ENCODE peak calls at places on chromosome 18, in six cellular contexts. E is Peyer's patch, T is sigmoid colon, N is neural progenitor cell, V is dorsolateral prefrontal cortex, L is tibial artery. S is an unnamed sample. For H3K27me3, the result is how much of the 10 kb centered on the place peaks cover.

GRCh38 chr18:72058851-72059250 is 485.3 kb downstream of the CBLN2 start:
- DNase-seq in V (no peak), E (no peak), T (no peak), L (no peak), N (no peak), S (no peak)

GRCh38 chr18:55100817-55101457 is 141.7 kb upstream of the CCDC68 start:
- DNase-seq in E (no peak), T (no peak), V (no peak), N (no peak), L (no peak), S (no peak)

GRCh38 chr18:13725566-13726227 is 661 bp downstream of the FAM210A start:
- DNase-seq in V (no peak), T (no peak), N (no peak), L (no peak), E (no peak), S (no peak)

GRCh38 chr18:24656044-24656443 is 195.6 kb downstream of the HRH4 start:
- DNase-seq in T (no peak), V (no peak), N (peak), E (no peak), L (no peak), S (no peak)

GRCh38 chr18:44973282-44973681 is 292.6 kb downstream of the SETBP1 start:
- DNase-seq in V (no peak), N (peak), L (no peak), T (no peak), E (no peak), S (no peak)

GRCh38 chr18:36786686-36787085 is 42.1 kb downstream of the TPGS2 start:
- DNase-seq in N (no peak), E (no peak), V (peak), T (peak), L (peak), S (no peak)

GRCh38 chr18:28284132-28284531 is 107.2 kb upstream of the CDH2 start:
- DNase-seq in T (no peak), L (no peak), E (no peak), N (no peak), V (no peak), S (no peak)

GRCh38 chr18:33706391-33706790 is 128.4 kb downstream of the ASXL3 start:
- DNase-seq in V (no peak), E (no peak), T (no peak), N (no peak), L (no peak), S (no peak)

GRCh38 chr18:44840053-44840826 is 159.6 kb downstream of the SETBP1 start:
- DNase-seq in L (no peak), V (no peak), T (peak), N (no peak), E (no peak), S (no peak)

GRCh38 chr18:31533236-31533635 is 35.3 kb downstream of the DSG2 start:
- DNase-seq in L (no peak), N (no peak), T (no peak), E (no peak), V (no peak), S (no peak)

GRCh38 chr18:12657048-12657848 is 659 bp downstream of the SPIRE1 start:
- DNase-seq in T (peak), E (peak), L (peak), N (peak), V (no peak), S (no peak)

GRCh38 chr18:47901624-47902362 is 28.7 kb downstream of the SMAD2 start:
- DNase-seq in V (no peak), T (no peak), N (no peak), E (no peak), L (no peak), S (no peak)

GRCh38 chr18:25284861-25285574 is 66.9 kb downstream of the ZNF521 start:
- DNase-seq in V (no peak), T (no peak), N (peak), E (no peak), L (no peak), S (no peak)

GRCh38 chr18:70139138-70139537 is 66.3 kb downstream of the RTTN start:
- DNase-seq in N (no peak), T (no peak), L (no peak), E (no peak), V (no peak), S (no peak)

GRCh38 chr18:26159353-26159752 is 25.7 kb downstream of the PSMA8 start:
- DNase-seq in L (no peak), E (no peak), T (no peak), N (no peak), V (no peak), S (no peak)

GRCh38 chr18:70310560-70311320 is 21.9 kb downstream of the SOCS6 start:
- DNase-seq in V (no peak), N (no peak), T (no peak), L (no peak), E (no peak), S (no peak)

GRCh38 chr18:79211844-79212243 is 142.7 kb downstream of the ATP9B start:
- DNase-seq in N (no peak), T (no peak), V (no peak), L (no peak), E (no peak), S (no peak)

GRCh38 chr18:79519751-79520472 is 124.2 kb downstream of the NFATC1 start:
- DNase-seq in E (peak), T (no peak), V (no peak), N (peak), L (peak), S (no peak)

GRCh38 chr18:37393945-37394609 is 171.5 kb downstream of the CELF4 start:
- DNase-seq in V (peak), T (peak), E (peak), N (peak), L (peak), S (no peak)

GRCh38 chr18:79911009-79911870 is 40.2 kb downstream of the SLC66A2 start:
- DNase-seq in N (peak), V (peak), T (no peak), E (no peak), L (peak), S (no peak)

GRCh38 chr18:21146016-21146415 is 34.4 kb upstream of the ROCK1 start:
- DNase-seq in T (no peak), N (no peak), E (no peak), V (no peak), L (no peak), S (no peak)

GRCh38 chr18:73318732-73319479 is 451.1 kb upstream of the NETO1 start:
- DNase-seq in T (no peak), N (no peak), E (no peak), L (no peak), V (no peak), S (no peak)

GRCh38 chr18:31738460-31739407 is 21.9 kb downstream of the SLC25A52 start:
- DNase-seq in T (no peak), E (no peak), V (no peak), N (no peak), L (no peak), S (no peak)

GRCh38 chr18:45837283-45838070 is 12.0 kb downstream of the SIGLEC15 start:
- DNase-seq in V (no peak), T (no peak), E (peak), N (peak), L (no peak), S (no peak)

GRCh38 chr18:30810580-30810979 is 232.0 kb downstream of the DSC3 start:
- DNase-seq in L (no peak), E (no peak), V (no peak), T (no peak), N (no peak), S (no peak)

GRCh38 chr18:55382277-55382805 is 205.7 kb downstream of the TCF4 start:
- DNase-seq in N (no peak), L (no peak), E (no peak), V (no peak), T (no peak), S (no peak)

GRCh38 chr18:55421612-55422381 is 166.2 kb downstream of the TCF4 start:
- DNase-seq in N (no peak), T (no peak), L (no peak), V (peak), E (no peak), S (no peak)

GRCh38 chr18:24003903-24004640 is 10.5 kb upstream of the TTC39C start:
- DNase-seq in N (no peak), E (no peak), L (no peak), T (no peak), V (no peak), S (no peak)

DNA sequence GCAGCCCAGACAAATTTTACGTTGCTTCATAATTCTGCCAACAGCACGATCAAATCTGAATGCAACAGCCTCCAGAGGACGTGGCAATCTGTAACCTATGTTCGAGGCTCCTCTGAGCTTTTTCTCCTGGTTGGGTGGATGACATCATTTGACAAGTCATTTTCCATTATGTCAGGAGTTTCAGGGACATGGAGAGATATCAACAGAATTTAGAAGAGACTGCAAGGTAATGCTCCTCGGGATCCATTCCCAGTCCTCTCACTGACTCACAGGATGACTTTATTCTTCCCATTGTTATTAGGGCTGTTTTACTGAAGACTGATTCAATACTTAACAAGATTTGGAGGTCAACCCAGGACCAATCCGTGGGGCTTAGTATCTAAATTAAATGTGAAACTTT is 72.5 kb upstream of the RNF152 start:
- DNase-seq in E (no peak), N (no peak), T (no peak), L (no peak), V (no peak), S (no peak)
- TF ChIP-seq CTCF in E (no peak), N (no peak), T (no peak), L (no peak), V (no peak), S (no peak)

GRCh38 chr18:11121426-11121825 is 27.9 kb downstream of the PIEZO2 start:
- DNase-seq in N (no peak), L (no peak), T (no peak), E (no peak), V (no peak), S (no peak)

GRCh38 chr18:11125372-11126315 is 23.7 kb downstream of the PIEZO2 start:
- DNase-seq in T (no peak), E (no peak), N (no peak), V (no peak), L (no peak), S (no peak)

GRCh38 chr18:11119550-11119949 is 29.8 kb downstream of the PIEZO2 start:
- DNase-seq in L (no peak), V (peak), E (no peak), N (no peak), T (no peak), S (no peak)

GRCh38 chr18:11119962-11120361 is 29.4 kb downstream of the PIEZO2 start:
- DNase-seq in E (no peak), T (no peak), V (no peak), L (no peak), N (no peak), S (no peak)

GRCh38 chr18:11124054-11124453 is 25.3 kb downstream of the PIEZO2 start:
- DNase-seq in T (no peak), E (no peak), N (no peak), L (no peak), V (no peak), S (no peak)
- H3K27me3 ChIP-seq in T (under half), E (under half), N (under half), L (under half), V (under half), S (under half)

GRCh38 chr18:57853133-57853532 is 50.0 kb upstream of the ATP8B1 start:
- DNase-seq in N (no peak), V (no peak), T (no peak), E (no peak), L (no peak), S (no peak)

GRCh38 chr18:57856128-57856527 is 53.0 kb upstream of the ATP8B1 start:
- DNase-seq in V (no peak), E (no peak), L (no peak), N (no peak), T (no peak), S (no peak)

GRCh38 chr18:57854726-57855125 is 51.6 kb upstream of the ATP8B1 start:
- DNase-seq in E (no peak), N (no peak), T (no peak), L (no peak), V (no peak), S (no peak)

GRCh38 chr18:57856707-57857280 is 53.7 kb upstream of the ATP8B1 start:
- DNase-seq in E (no peak), N (no peak), L (no peak), V (no peak), T (no peak), S (no peak)

GRCh38 chr18:57853864-57854263 is 50.7 kb upstream of the ATP8B1 start:
- DNase-seq in T (no peak), E (no peak), V (no peak), L (no peak), N (no peak), S (no peak)
- TF ChIP-seq CTCF in T (no peak), E (no peak), V (no peak), L (no peak), N (no peak), S (no peak)

DNA sequence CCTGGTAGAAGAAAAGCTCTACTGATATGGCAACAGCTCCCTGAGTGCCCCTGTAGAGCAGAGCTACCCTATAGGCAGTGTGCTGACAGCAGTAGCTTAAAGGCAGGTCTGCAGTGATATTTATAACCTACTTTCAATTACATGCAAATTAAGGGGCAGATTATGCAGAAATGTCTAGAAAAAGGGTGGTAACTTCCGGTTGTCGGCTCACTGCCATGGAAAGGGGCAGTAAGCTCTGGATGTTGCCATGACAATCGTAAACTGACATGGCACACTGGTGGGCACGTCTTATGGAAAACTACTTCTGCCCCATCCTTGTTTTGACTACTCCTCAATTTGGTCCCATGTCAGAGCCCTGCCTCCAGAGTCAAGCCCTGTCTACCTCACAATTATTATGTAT is 2.9 kb upstream of the TYMS start:
- DNase-seq in N (no peak), V (no peak), E (no peak), T (no peak), L (no peak), S (no peak)
- H3K27me3 ChIP-seq in N (under half), V (under half), E (under half), T (under half), L (under half), S (under half)

GRCh38 chr18:3121256-3121655 is 98.5 kb downstream of the MYOM1 start:
- DNase-seq in T (no peak), L (no peak), N (no peak), E (no peak), V (no peak), S (no peak)
- TF ChIP-seq CTCF in T (no peak), L (no peak), N (no peak), E (no peak), V (peak), S (no peak)

GRCh38 chr18:22167471-22168151 is 1.8 kb upstream of the GATA6 start:
- DNase-seq in T (no peak), L (no peak), E (peak), V (no peak), N (peak), S (no peak)
- H3K27me3 ChIP-seq in T (half or more), L (under half), E (under half), V (half or more), N (half or more), S (under half)

GRCh38 chr18:48952287-48953095 is 1.7 kb upstream of the SMAD7 start:
- DNase-seq in L (peak), E (peak), V (peak), T (peak), N (peak), S (no peak)

GRCh38 chr18:48949606-48950535 is 894 bp downstream of the SMAD7 start:
- DNase-seq in V (no peak), T (no peak), N (peak), E (peak), L (no peak), S (no peak)

GRCh38 chr18:48953096-48953706 is 2.4 kb upstream of the SMAD7 start:
- DNase-seq in L (no peak), V (no peak), N (no peak), E (no peak), T (no peak), S (no peak)

GRCh38 chr18:48950536-48951447 is at the start of gene SMAD7:
- DNase-seq in N (no peak), E (no peak), T (no peak), V (no peak), L (no peak), S (no peak)

GRCh38 chr18:48951448-48952286 is 902 bp upstream of the SMAD7 start:
- DNase-seq in V (peak), N (peak), T (peak), E (peak), L (peak), S (peak)
- TF ChIP-seq CTCF in V (no peak), N (peak), T (no peak), E (peak), L (peak), S (no peak)

GRCh38 chr18:34709104-34709503 is 994 bp upstream of the DTNA start:
- DNase-seq in V (no peak), E (no peak), N (no peak), T (peak), L (no peak), S (no peak)
- H3K27me3 ChIP-seq in V (under half), E (under half), N (under half), T (under half), L (under half), S (under half)

S was measured in esophagus squamous epithelium.